ENCODE peak calls at places on chromosome 9, in seven cellular contexts. F is uterus; G is CD4-positive, alpha-beta T cell; W is spleen; I is fibroblast of lung; X is endothelial cell of umbilical vein; B is IMR-90. H is an unnamed sample.

GRCh38 chr9:120910643-120911042 is 16.0 kb downstream of the TRAF1 start:
- DNase-seq in I (no peak), G (no peak), W (no peak), F (no peak), B (no peak), X (no peak), H (no peak)

GRCh38 chr9:76366275-76366674 is 28.0 kb downstream of the RFK start:
- DNase-seq in F (no peak), B (no peak), W (no peak), G (no peak), X (no peak), I (no peak), H (no peak)

GRCh38 chr9:37942616-37943328 is 38.8 kb upstream of the SLC25A51 start:
- DNase-seq in B (no peak), I (no peak), F (no peak), X (no peak), G (no peak), W (no peak), H (no peak)

GRCh38 chr9:80061096-80061495 is 489.3 kb downstream of the TLE4 start:
- DNase-seq in X (no peak), B (peak; percentile 25), F (no peak), G (no peak), W (no peak), I (peak; percentile 44), H (no peak)

GRCh38 chr9:1049641-1050040 is 516 bp upstream of the DMRT2 start:
- DNase-seq in W (no peak), I (no peak), B (no peak), F (no peak), X (no peak), G (no peak), H (no peak)

GRCh38 chr9:106621299-106621920 is 241.6 kb upstream of the ZNF462 start:
- DNase-seq in B (no peak), W (no peak), X (no peak), F (no peak), I (peak; percentile 31), G (no peak), H (peak; percentile 21)

GRCh38 chr9:129604056-129604765 is 16.7 kb downstream of the C9orf50 start:
- DNase-seq in X (no peak), W (no peak), B (no peak), G (no peak), F (no peak), I (no peak), H (no peak)

GRCh38 chr9:93119953-93120845 is 13.9 kb downstream of the NINJ1 start:
- DNase-seq in G (no peak), F (peak; percentile 91), B (peak; percentile 94), W (peak; percentile 98), X (peak; percentile 80), I (peak; percentile 96), H (peak; percentile 72)

GRCh38 chr9:94783121-94783664 is 56.7 kb downstream of the AOPEP start:
- DNase-seq in W (no peak), I (peak; percentile 89), G (peak; percentile 10), B (peak; percentile 87), X (peak; percentile 81), F (peak; percentile 68), H (peak; percentile 60)

GRCh38 chr9:138006576-138007233 is 129.1 kb downstream of the CACNA1B start:
- DNase-seq in X (no peak), B (no peak), I (no peak), G (no peak), F (no peak), W (peak; percentile 57), H (no peak)

GRCh38 chr9:91783876-91784672 is 166.0 kb downstream of the ROR2 start:
- DNase-seq in F (no peak), B (no peak), X (no peak), W (no peak), I (no peak), G (no peak), H (no peak)

GRCh38 chr9:1018121-1018520 is 32.0 kb upstream of the DMRT2 start:
- DNase-seq in W (no peak), X (no peak), B (no peak), G (no peak), F (no peak), I (no peak), H (no peak)

GRCh38 chr9:94586316-94586715 is 7.3 kb downstream of the FBP2 start:
- DNase-seq in F (no peak), W (no peak), B (no peak), G (no peak), I (no peak), X (no peak), H (no peak)

GRCh38 chr9:73200694-73201432 is 49.2 kb downstream of the ANXA1 start:
- DNase-seq in I (peak; percentile 51), W (no peak), X (peak; percentile 39), F (no peak), G (no peak), B (peak; percentile 23), H (no peak)

GRCh38 chr9:7174884-7175283 is 417.1 kb downstream of the KDM4C start:
- DNase-seq in F (no peak), G (no peak), I (no peak), W (no peak), X (no peak), B (no peak), H (no peak)

GRCh38 chr9:37976714-37977477 is 73.0 kb upstream of the SLC25A51 start:
- DNase-seq in F (peak; percentile 52), W (no peak), X (no peak), B (peak; percentile 97), G (no peak), I (peak; percentile 95), H (peak; percentile 22)

GRCh38 chr9:128056086-128056485 is 11.0 kb downstream of the NAIF1 start:
- DNase-seq in I (no peak), X (no peak), F (no peak), B (no peak), W (no peak), G (no peak), H (peak; percentile 23)

GRCh38 chr9:128059365-128059983 is 7.6 kb downstream of the NAIF1 start:
- DNase-seq in B (no peak), F (no peak), I (no peak), G (no peak), X (no peak), W (no peak), H (no peak)

GRCh38 chr9:128055222-128056040 is 11.7 kb downstream of the NAIF1 start:
- DNase-seq in B (no peak), W (no peak), I (peak; percentile 93), X (no peak), G (no peak), F (peak; percentile 72), H (peak; percentile 17)

GRCh38 chr9:128057724-128058409 is 9.3 kb downstream of the NAIF1 start:
- DNase-seq in W (no peak), B (no peak), F (no peak), I (no peak), X (no peak), G (no peak), H (no peak)

GRCh38 chr9:128056887-128057723 is 10.0 kb downstream of the NAIF1 start:
- DNase-seq in G (no peak), X (no peak), B (peak; percentile 18), W (no peak), F (no peak), I (peak; percentile 80), H (no peak)
- H3K27ac ChIP-seq in G (no peak overlapping the region), X (no peak overlapping the region), B (no peak overlapping the region), W (peak overlapping the region; percentile 88), F (peak overlapping the region; percentile 90), I (peak overlapping the region; percentile 34), H (peak overlapping the region; percentile 26)

GRCh38 chr9:118962426-118962825 is 406.8 kb downstream of the BRINP1 start:
- DNase-seq in I (no peak), G (no peak), B (no peak), W (no peak), F (no peak), X (no peak), H (no peak)

GRCh38 chr9:118967901-118968300 is 401.3 kb downstream of the BRINP1 start:
- DNase-seq in F (no peak), W (no peak), G (no peak), X (no peak), I (no peak), B (no peak), H (no peak)

GRCh38 chr9:118961857-118962256 is 407.4 kb downstream of the BRINP1 start:
- DNase-seq in W (no peak), X (no peak), G (no peak), B (peak; percentile 8), I (no peak), F (no peak), H (no peak)

GRCh38 chr9:118959366-118959765 is 409.9 kb downstream of the BRINP1 start:
- DNase-seq in W (no peak), I (no peak), F (no peak), G (no peak), X (no peak), B (no peak), H (no peak)

GRCh38 chr9:118963674-118964073 is 405.6 kb downstream of the BRINP1 start:
- DNase-seq in X (no peak), B (no peak), I (no peak), G (no peak), F (no peak), W (no peak), H (no peak)
- H3K27ac ChIP-seq in X (no peak overlapping the region), B (no peak overlapping the region), I (no peak overlapping the region), G (no peak overlapping the region), F (no peak overlapping the region), W (no peak overlapping the region), H (no peak overlapping the region)

DNA sequence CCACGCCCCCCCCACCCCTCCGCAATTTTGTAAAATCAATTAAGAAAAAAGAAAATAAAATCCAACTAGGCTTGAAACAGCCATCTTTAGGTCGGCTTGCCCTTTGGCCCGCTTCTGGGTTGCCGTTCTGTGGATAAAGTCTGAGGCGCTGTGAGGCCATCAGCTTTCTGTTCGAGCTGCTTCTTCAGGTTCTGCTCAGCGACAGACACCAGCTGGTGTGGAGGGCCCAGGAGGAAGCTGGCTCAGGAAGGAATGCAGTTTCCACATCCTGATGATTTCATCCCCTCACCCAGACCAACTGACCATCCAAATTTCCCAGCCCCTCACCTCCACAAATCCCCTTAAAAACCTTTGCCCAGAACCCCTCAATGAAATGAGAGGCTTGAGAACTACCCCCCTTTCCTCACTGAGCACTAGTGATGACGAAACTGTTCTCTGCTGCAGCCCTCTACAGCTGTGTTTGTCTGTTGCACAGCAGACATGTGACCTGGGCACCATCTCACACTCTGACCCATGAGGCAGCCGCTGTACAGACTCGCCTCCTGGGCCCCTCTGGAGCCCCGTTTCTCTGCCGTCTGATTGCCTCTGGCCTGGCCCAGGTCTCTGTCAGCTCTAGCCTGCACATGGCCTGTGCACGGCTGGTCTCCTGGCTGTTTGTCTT is 45.4 kb downstream of the SPATA31C2 start:
- DNase-seq in F (peak; percentile 47), X (no peak), G (no peak), B (peak; percentile 68), I (peak; percentile 87), W (no peak), H (no peak)
- H3K27ac ChIP-seq in F (peak overlapping the region; percentile 34), X (no peak overlapping the region), G (no peak overlapping the region), B (peak overlapping the region; percentile 6), I (no peak overlapping the region), W (no peak overlapping the region), H (no peak overlapping the region)

DNA sequence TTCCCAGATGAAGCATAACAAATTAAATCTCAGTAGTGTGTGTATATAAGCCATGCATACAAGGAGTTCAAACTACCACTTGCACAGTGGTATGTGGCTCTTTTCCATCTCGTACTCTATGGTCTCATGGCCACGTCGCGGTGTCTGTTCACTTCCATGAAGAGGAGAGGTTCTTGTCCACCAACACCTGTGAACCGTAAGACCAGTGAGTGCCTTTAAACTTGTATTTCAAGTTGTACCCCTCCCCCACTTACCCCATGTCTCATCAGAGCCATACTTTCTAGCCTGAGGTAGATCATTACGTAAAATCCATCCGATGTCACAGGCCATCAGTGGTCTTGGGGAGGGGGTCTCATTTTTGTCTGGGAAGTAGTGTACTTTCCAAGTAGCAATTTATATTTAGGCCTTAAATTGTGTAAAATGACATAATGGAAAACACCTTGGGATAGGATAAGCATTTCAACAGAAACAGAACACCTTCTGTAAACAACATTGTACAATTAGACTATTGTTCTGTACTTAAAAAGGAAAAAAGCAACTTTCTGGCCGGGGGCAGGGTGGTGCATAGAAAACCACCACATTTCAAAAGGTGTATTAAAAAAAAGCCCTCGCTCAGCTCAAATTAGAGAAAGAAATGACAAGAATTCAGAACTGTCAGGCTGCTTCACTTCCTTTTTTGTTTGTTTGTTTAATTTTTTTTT is 163.0 kb downstream of the SMARCA2 start:
- DNase-seq in B (no peak), I (no peak), X (no peak), F (no peak), W (no peak), G (no peak), H (no peak)
- H3K27ac ChIP-seq in B (no peak overlapping the region), I (no peak overlapping the region), X (no peak overlapping the region), F (no peak overlapping the region), W (no peak overlapping the region), G (no peak overlapping the region), H (no peak overlapping the region)